ENCODE peak calls at places on chromosomes 2 and 18, in eight cellular contexts. One of them, this sample, is unnamed.

GRCh38 chr2:77712601-77713000 is 190.4 kb upstream of the LRRTM4 start:
- DNase-seq in skeletal muscle cell: no peak
- DNase-seq in left lobe of liver: no peak
- DNase-seq in Daoy: no peak
- DNase-seq in A549: no peak
- DNase-seq in upper lobe of right lung: no peak
- DNase-seq in HEK293T: no peak
- DNase-seq in G401: no peak
- DNase-seq in this sample: no peak

GRCh38 chr18:73715228-73715670 is 432.4 kb downstream of the FBXO15 start:
- DNase-seq in skeletal muscle cell: no peak
- DNase-seq in left lobe of liver: no peak
- DNase-seq in Daoy: peak; percentile 43
- DNase-seq in A549: peak; percentile 12
- DNase-seq in upper lobe of right lung: no peak
- DNase-seq in HEK293T: no peak
- DNase-seq in G401: no peak
- DNase-seq in this sample: no peak

GRCh38 chr2:157312866-157313486 is 12.6 kb downstream of the ERMN start:
- DNase-seq in skeletal muscle cell: no peak
- DNase-seq in left lobe of liver: no peak
- DNase-seq in Daoy: no peak
- DNase-seq in A549: no peak
- DNase-seq in upper lobe of right lung: no peak
- DNase-seq in HEK293T: no peak
- DNase-seq in G401: no peak
- DNase-seq in this sample: peak; percentile 20

GRCh38 chr2:190215620-190216019 is 104.0 kb downstream of the HIBCH start:
- DNase-seq in skeletal muscle cell: no peak
- DNase-seq in left lobe of liver: no peak
- DNase-seq in Daoy: no peak
- DNase-seq in A549: no peak
- DNase-seq in upper lobe of right lung: no peak
- DNase-seq in HEK293T: no peak
- DNase-seq in G401: no peak
- DNase-seq in this sample: no peak

GRCh38 chr2:196840171-196840570 is 31.0 kb upstream of the C2orf66 start:
- DNase-seq in skeletal muscle cell: no peak
- DNase-seq in left lobe of liver: no peak
- DNase-seq in Daoy: no peak
- DNase-seq in A549: no peak
- DNase-seq in upper lobe of right lung: no peak
- DNase-seq in HEK293T: no peak
- DNase-seq in G401: no peak
- DNase-seq in this sample: no peak

GRCh38 chr2:40401896-40402295 is 50.0 kb downstream of the SLC8A1 start:
- DNase-seq in skeletal muscle cell: peak; percentile 82
- DNase-seq in left lobe of liver: no peak
- DNase-seq in Daoy: peak; percentile 90
- DNase-seq in A549: peak; percentile 64
- DNase-seq in upper lobe of right lung: no peak
- DNase-seq in HEK293T: no peak
- DNase-seq in G401: no peak
- DNase-seq in this sample: peak; percentile 95

GRCh38 chr2:96146151-96146880 is 1.1 kb upstream of the DUSP2 start:
- DNase-seq in skeletal muscle cell: no peak
- DNase-seq in left lobe of liver: peak; percentile 56
- DNase-seq in Daoy: peak; percentile 63
- DNase-seq in A549: no peak
- DNase-seq in upper lobe of right lung: peak; percentile 85
- DNase-seq in HEK293T: no peak
- DNase-seq in G401: no peak
- DNase-seq in this sample: no peak

GRCh38 chr2:70002241-70002896 is 40.9 kb upstream of the ASPRV1 start:
- DNase-seq in skeletal muscle cell: no peak
- DNase-seq in left lobe of liver: peak; percentile 39
- DNase-seq in Daoy: no peak
- DNase-seq in A549: no peak
- DNase-seq in upper lobe of right lung: no peak
- DNase-seq in HEK293T: no peak
- DNase-seq in G401: no peak
- DNase-seq in this sample: no peak

GRCh38 chr2:144659731-144660275 is 139.9 kb upstream of the ZEB2 start:
- DNase-seq in skeletal muscle cell: peak; percentile 98
- DNase-seq in left lobe of liver: no peak
- DNase-seq in Daoy: peak; percentile 98
- DNase-seq in A549: peak; percentile 56
- DNase-seq in upper lobe of right lung: peak; percentile 65
- DNase-seq in HEK293T: no peak
- DNase-seq in G401: no peak
- DNase-seq in this sample: peak; percentile 97

GRCh38 chr2:24909555-24910177 is 10.4 kb downstream of the ADCY3 start:
- DNase-seq in skeletal muscle cell: no peak
- DNase-seq in left lobe of liver: no peak
- DNase-seq in Daoy: no peak
- DNase-seq in A549: no peak
- DNase-seq in upper lobe of right lung: no peak
- DNase-seq in HEK293T: no peak
- DNase-seq in G401: no peak
- DNase-seq in this sample: peak; percentile 58

GRCh38 chr2:99066602-99067001 is 74.9 kb upstream of the C2orf15 start:
- DNase-seq in skeletal muscle cell: peak; percentile 46
- DNase-seq in left lobe of liver: no peak
- DNase-seq in Daoy: peak; percentile 43
- DNase-seq in A549: peak; percentile 59
- DNase-seq in upper lobe of right lung: no peak
- DNase-seq in HEK293T: peak; percentile 31
- DNase-seq in G401: peak; percentile 20
- DNase-seq in this sample: peak; percentile 67

GRCh38 chr2:88626171-88627054 is 851 bp downstream of the EIF2AK3 start:
- DNase-seq in skeletal muscle cell: no peak
- DNase-seq in left lobe of liver: peak; percentile 50
- DNase-seq in Daoy: no peak
- DNase-seq in A549: peak; percentile 9
- DNase-seq in upper lobe of right lung: peak; percentile 78
- DNase-seq in HEK293T: peak; percentile 26
- DNase-seq in G401: peak; percentile 33
- DNase-seq in this sample: no peak

GRCh38 chr2:55901941-55902340 is 21.6 kb downstream of the EFEMP1 start:
- DNase-seq in skeletal muscle cell: no peak
- DNase-seq in left lobe of liver: no peak
- DNase-seq in Daoy: peak; percentile 48
- DNase-seq in A549: no peak
- DNase-seq in upper lobe of right lung: no peak
- DNase-seq in HEK293T: no peak
- DNase-seq in G401: no peak
- DNase-seq in this sample: peak; percentile 72

GRCh38 chr2:26033270-26033768 is 565 bp upstream of the RAB10 start:
- DNase-seq in skeletal muscle cell: no peak
- DNase-seq in left lobe of liver: no peak
- DNase-seq in Daoy: no peak
- DNase-seq in A549: peak; percentile 92
- DNase-seq in upper lobe of right lung: no peak
- DNase-seq in HEK293T: peak; percentile 70
- DNase-seq in G401: peak; percentile 78
- DNase-seq in this sample: peak; percentile 84

GRCh38 chr2:9982891-9983290 is 31.4 kb downstream of the GRHL1 start:
- DNase-seq in skeletal muscle cell: no peak
- DNase-seq in left lobe of liver: no peak
- DNase-seq in Daoy: no peak
- DNase-seq in A549: no peak
- DNase-seq in upper lobe of right lung: no peak
- DNase-seq in HEK293T: no peak
- DNase-seq in G401: no peak
- DNase-seq in this sample: no peak

GRCh38 chr2:60938301-60938700 is 56.9 kb downstream of the REL start:
- DNase-seq in skeletal muscle cell: no peak
- DNase-seq in left lobe of liver: no peak
- DNase-seq in Daoy: no peak
- DNase-seq in A549: no peak
- DNase-seq in upper lobe of right lung: no peak
- DNase-seq in HEK293T: no peak
- DNase-seq in G401: peak; percentile 69
- DNase-seq in this sample: no peak